ENCODE peak calls at places on chromosomes 12 and 14, in eight cellular contexts. Z is hepatocyte, F is adrenal gland, C is BE2C, I is tibial artery, Y is thoracic aorta, W is upper lobe of right lung, G is stomach. A is an unnamed sample.
A peak's percentile ranks its signal among the peaks of the same experiment; 100 is the strongest.

GRCh38 chr14:91163316-91163715 is 49.4 kb downstream of the DGLUCY start:
- DNase-seq in Y (no peak), W (no peak), G (peak; percentile 76), C (no peak), I (no peak), F (no peak), Z (no peak), A (no peak)

GRCh38 chr12:29534935-29535334 is 37.4 kb upstream of the OVCH1 start:
- DNase-seq in F (no peak), G (no peak), Z (peak; percentile 20), W (no peak), C (no peak), I (no peak), Y (no peak), A (no peak)

GRCh38 chr12:89117448-89118034 is 234.8 kb downstream of the DUSP6 start:
- DNase-seq in Z (peak; percentile 5), Y (no peak), G (peak; percentile 74), C (peak; percentile 10), W (no peak), I (no peak), F (no peak), A (peak; percentile 68)

GRCh38 chr14:99259327-99259726 is 12.7 kb downstream of the BCL11B start:
- DNase-seq in G (no peak), W (no peak), C (no peak), I (no peak), Z (no peak), Y (no peak), F (no peak), A (no peak)

GRCh38 chr14:77031680-77032482 is 3.4 kb upstream of the IRF2BPL start:
- DNase-seq in C (no peak), I (peak; percentile 76), F (peak; percentile 70), Z (peak; percentile 64), G (no peak), Y (no peak), W (no peak), A (no peak)

GRCh38 chr14:90397401-90398314 is 829 bp downstream of the CALM1 start:
- DNase-seq in I (peak; percentile 38), F (peak; percentile 68), Z (peak; percentile 69), C (peak; percentile 79), W (peak; percentile 85), G (peak; percentile 51), Y (no peak), A (peak; percentile 91)

GRCh38 chr12:5716221-5716620 is 228.8 kb downstream of the ANO2 start:
- DNase-seq in Y (peak; percentile 8), I (peak; percentile 23), Z (peak; percentile 31), C (no peak), F (peak; percentile 9), W (no peak), G (no peak), A (no peak)

GRCh38 chr14:72802588-72802946 is 91.3 kb downstream of the DPF3 start:
- DNase-seq in G (no peak), F (no peak), Y (no peak), I (no peak), W (no peak), Z (no peak), C (no peak), A (no peak)

GRCh38 chr14:51302319-51303030 is 62.4 kb downstream of the TMX1 start:
- DNase-seq in Y (no peak), G (no peak), Z (no peak), W (no peak), F (no peak), C (peak; percentile 28), I (no peak), A (no peak)

GRCh38 chr12:84058136-84058535 is 854.5 kb downstream of the SLC6A15 start:
- DNase-seq in Y (no peak), C (peak; percentile 34), G (no peak), W (no peak), Z (no peak), I (no peak), F (no peak), A (no peak)

GRCh38 chr14:52602131-52602530 is 49.5 kb downstream of the GPR137C start:
- DNase-seq in F (no peak), C (no peak), W (no peak), G (no peak), Z (no peak), I (no peak), Y (no peak), A (no peak)

GRCh38 chr14:44396226-44396625 is 110.9 kb downstream of the FSCB start:
- DNase-seq in Z (no peak), W (no peak), Y (no peak), C (no peak), G (no peak), F (no peak), I (no peak), A (no peak)

GRCh38 chr12:3091650-3092207 is 14.6 kb downstream of the TSPAN9 start:
- DNase-seq in G (no peak), Y (no peak), Z (no peak), F (no peak), W (no peak), I (no peak), C (no peak), A (no peak)

GRCh38 chr12:111154180-111154579 is 214.7 kb downstream of the PHETA1 start:
- DNase-seq in I (no peak), G (no peak), C (peak; percentile 32), W (no peak), Y (no peak), Z (no peak), F (no peak), A (no peak)

GRCh38 chr12:65123435-65124063 is 2.4 kb upstream of the WIF1 start:
- DNase-seq in I (no peak), C (peak; percentile 25), F (no peak), Y (no peak), G (no peak), Z (peak; percentile 80), W (no peak), A (no peak)

GRCh38 chr14:92962831-92963095 is 39.8 kb downstream of the CHGA start:
- DNase-seq in W (no peak), F (no peak), Y (no peak), I (no peak), G (no peak), C (no peak), Z (no peak), A (no peak)

GRCh38 chr12:128783129-128783574 is 40.6 kb downstream of the SLC15A4 start:
- DNase-seq in F (no peak), I (no peak), Z (no peak), C (no peak), G (no peak), Y (no peak), W (peak; percentile 21), A (peak; percentile 26)

DNA sequence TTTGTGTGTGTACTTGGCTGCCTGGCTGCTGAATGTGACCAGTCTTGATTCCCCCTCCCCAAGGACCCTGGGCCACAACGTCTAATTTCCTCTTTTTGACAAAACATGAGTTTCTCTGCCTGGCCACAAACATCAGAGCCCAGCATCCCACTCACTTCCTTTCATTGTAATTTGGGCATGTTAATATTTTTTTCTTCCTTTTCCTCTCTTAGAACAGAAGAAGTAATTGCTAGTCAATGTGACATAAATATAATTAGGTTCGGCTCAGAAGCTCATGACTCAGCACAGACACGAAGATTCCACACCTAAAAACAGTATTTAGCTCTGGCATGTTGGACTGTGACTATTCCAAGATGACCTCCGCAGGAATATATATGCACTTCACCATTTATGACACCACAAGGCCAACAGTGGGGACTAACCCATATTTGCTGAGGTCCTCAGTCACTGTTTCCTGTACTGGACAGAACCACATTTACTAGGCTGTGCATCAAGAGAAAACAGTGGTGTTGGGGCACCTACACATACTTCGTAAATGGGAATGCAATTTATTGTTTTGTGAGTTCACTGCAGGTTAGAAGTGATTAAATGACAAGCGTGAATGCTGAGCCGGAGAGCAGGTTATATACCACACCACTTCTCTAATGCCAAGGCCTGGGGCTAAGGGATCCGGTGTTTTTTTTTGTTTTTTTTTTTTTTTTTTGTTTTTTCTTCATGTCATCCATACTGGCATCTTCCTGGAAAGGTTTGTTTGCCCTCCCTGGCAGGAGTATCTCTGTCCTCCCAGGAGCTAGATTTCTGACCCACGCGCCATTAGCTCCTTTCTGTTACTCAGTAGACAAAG is 4.2 kb downstream of the GSG1 start:
- DNase-seq in Y (no peak), Z (peak; percentile 18), W (no peak), F (peak; percentile 59), I (peak; percentile 51), G (no peak), C (no peak), A (no peak)
- H3K4me1 ChIP-seq in Y (peaks cover 20% of the 10 kb centered on the region), Z (peaks cover 55% of the 10 kb centered on the region), W (peaks cover 60% of the 10 kb centered on the region), F (peaks cover 55% of the 10 kb centered on the region), I (peaks cover 56% of the 10 kb centered on the region), G (peaks cover 43% of the 10 kb centered on the region), C (peaks cover 8% of the 10 kb centered on the region), A (peaks cover 32% of the 10 kb centered on the region)

GRCh38 chr12:54337280-54337842 is 12.4 kb downstream of the COPZ1 start:
- DNase-seq in W (no peak), Y (no peak), F (no peak), I (no peak), G (no peak), Z (no peak), C (no peak), A (no peak)
- TF ChIP-seq CTCF in W (no peak), Y (no peak), F (no peak), I (no peak), G (no peak), Z (peak; percentile 34), C (peak; percentile 23), A (peak; percentile 27)

DNA sequence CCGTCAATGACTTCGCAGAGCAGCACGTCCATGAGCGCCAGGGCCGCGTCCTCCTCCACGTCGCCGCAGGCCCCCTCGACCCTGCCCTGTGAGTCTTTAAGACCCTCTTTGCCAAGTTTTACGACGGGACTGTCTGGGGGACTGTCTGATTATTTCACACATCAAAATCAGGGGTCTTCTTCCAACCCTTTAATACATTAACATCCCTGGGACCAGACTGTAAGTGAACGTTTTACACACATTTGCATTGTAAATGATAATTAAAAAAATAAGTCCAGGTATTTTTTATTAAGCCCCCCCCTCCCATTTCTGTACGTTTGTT is 1.9 kb downstream of the FOXG1 start:
- DNase-seq in Y (no peak), W (no peak), C (no peak), F (no peak), I (no peak), G (no peak), Z (no peak), A (no peak)
- H3K4me3 ChIP-seq in Y (no peak overlapping the region), W (no peak overlapping the region), C (no peak overlapping the region), F (no peak overlapping the region), I (no peak overlapping the region), G (no peak overlapping the region), Z (no peak overlapping the region), A (no peak overlapping the region)

GRCh38 chr14:22521449-22522239 is 67.4 kb downstream of the DAD1 start:
- DNase-seq in G (peak; percentile 47), F (no peak), C (no peak), I (no peak), Z (no peak), Y (no peak), W (no peak), A (no peak)

GRCh38 chr14:22523283-22523682 is 65.7 kb downstream of the DAD1 start:
- DNase-seq in F (no peak), Z (no peak), W (no peak), I (no peak), C (no peak), Y (no peak), G (no peak), A (no peak)

GRCh38 chr14:22518073-22518472 is 71.0 kb downstream of the DAD1 start:
- DNase-seq in I (no peak), Y (no peak), C (no peak), Z (no peak), G (no peak), F (no peak), W (no peak), A (no peak)

GRCh38 chr14:22520235-22520634 is 68.8 kb downstream of the DAD1 start:
- DNase-seq in Y (no peak), G (no peak), I (no peak), C (no peak), W (no peak), F (no peak), Z (no peak), A (no peak)

GRCh38 chr14:22520786-22521185 is 68.2 kb downstream of the DAD1 start:
- DNase-seq in C (no peak), F (no peak), W (no peak), Y (no peak), I (no peak), Z (no peak), G (no peak), A (no peak)
- H3K4me1 ChIP-seq in C (peaks cover 40% of the 10 kb centered on the region), F (no peaks in the 10 kb centered on the region), W (no peaks in the 10 kb centered on the region), Y (peaks cover 29% of the 10 kb centered on the region), I (peaks cover 46% of the 10 kb centered on the region), Z (peaks cover 26% of the 10 kb centered on the region), G (peaks cover 71% of the 10 kb centered on the region), A (peaks cover 40% of the 10 kb centered on the region)